ENCODE peak calls at places on chromosomes 4 and X, in four cellular contexts. O, R, J and Q are unnamed samples. For H3K4me1, the result is how much of the 10 kb centered on the place peaks cover.

GRCh38 chrX:52870041-52870440 is 2.2 kb upstream of the XAGE3 start:
- DNase-seq in R (no peak), J (no peak), O (no peak), Q (no peak)

GRCh38 chrX:70508296-70508911 is 63.8 kb downstream of the DLG3 start:
- DNase-seq in O (no peak), R (no peak), J (no peak), Q (no peak)

GRCh38 chrX:63258144-63258543 is 93.0 kb downstream of the SPIN4 start:
- DNase-seq in O (no peak), R (no peak), J (no peak), Q (no peak)

GRCh38 chr4:71293705-71294104 is 45.1 kb upstream of the SLC4A4 start:
- DNase-seq in J (no peak), R (no peak), O (no peak), Q (no peak)

GRCh38 chrX:40109288-40110008 is 11.7 kb upstream of the BCOR start:
- DNase-seq in O (peak), R (peak), J (peak), Q (peak)

GRCh38 chrX:51496501-51497291 is at the start of gene NUDT11:
- DNase-seq in J (peak), R (peak), O (peak), Q (peak)

GRCh38 chr4:109574931-109575804 is 15.1 kb downstream of the MCUB start:
- DNase-seq in O (no peak), J (no peak), R (no peak), Q (no peak)

GRCh38 chr4:139493176-139493575 is 39.3 kb downstream of the RAB33B start:
- DNase-seq in O (no peak), R (no peak), J (no peak), Q (no peak)

GRCh38 chr4:143411527-143412480 is 75.1 kb downstream of the GAB1 start:
- DNase-seq in O (no peak), J (no peak), R (no peak), Q (no peak)

GRCh38 chr4:28799696-28800095 is 1920.5 kb upstream of the PCDH7 start:
- DNase-seq in R (no peak), O (no peak), J (no peak), Q (peak)

GRCh38 chrX:111270339-111270738 is at the start of gene CAPN6:
- DNase-seq in R (no peak), O (no peak), J (no peak), Q (no peak)

GRCh38 chrX:57137481-57137880 is 284 bp upstream of the SPIN2A start:
- DNase-seq in J (no peak), O (no peak), R (no peak), Q (no peak)

GRCh38 chr4:122481766-122482405 is 25.4 kb upstream of the IL2 start:
- DNase-seq in J (no peak), R (no peak), O (no peak), Q (no peak)

GRCh38 chr4:35918491-35918977 is 325.8 kb downstream of the ARAP2 start:
- DNase-seq in R (no peak), O (no peak), J (no peak), Q (no peak)

GRCh38 chr4:91116861-91117260 is 989.7 kb downstream of the CCSER1 start:
- DNase-seq in R (no peak), J (no peak), O (no peak), Q (no peak)

GRCh38 chr4:127610488-127610887 is 22.3 kb upstream of the INTU start:
- DNase-seq in J (no peak), O (no peak), R (no peak), Q (no peak)

GRCh38 chr4:127606823-127607222 is 25.9 kb upstream of the INTU start:
- DNase-seq in R (no peak), O (no peak), J (no peak), Q (no peak)

GRCh38 chr4:127601029-127601428 is 31.7 kb upstream of the INTU start:
- DNase-seq in O (no peak), R (no peak), J (no peak), Q (no peak)

GRCh38 chr4:127609484-127609883 is 23.3 kb upstream of the INTU start:
- DNase-seq in R (no peak), O (no peak), J (no peak), Q (no peak)

GRCh38 chr4:127604949-127605709 is 27.6 kb upstream of the INTU start:
- DNase-seq in R (no peak), J (no peak), O (no peak), Q (no peak)
- TF ChIP-seq CTCF in R (peak), J (peak), O (peak), Q (peak)

GRCh38 chr4:76212851-76213414 is 691 bp downstream of the SCARB2 start:
- DNase-seq in O (no peak), R (no peak), J (no peak), Q (no peak)
- H3K4me1 ChIP-seq in O (half or more), R (half or more), J (half or more), Q (half or more)

DNA sequence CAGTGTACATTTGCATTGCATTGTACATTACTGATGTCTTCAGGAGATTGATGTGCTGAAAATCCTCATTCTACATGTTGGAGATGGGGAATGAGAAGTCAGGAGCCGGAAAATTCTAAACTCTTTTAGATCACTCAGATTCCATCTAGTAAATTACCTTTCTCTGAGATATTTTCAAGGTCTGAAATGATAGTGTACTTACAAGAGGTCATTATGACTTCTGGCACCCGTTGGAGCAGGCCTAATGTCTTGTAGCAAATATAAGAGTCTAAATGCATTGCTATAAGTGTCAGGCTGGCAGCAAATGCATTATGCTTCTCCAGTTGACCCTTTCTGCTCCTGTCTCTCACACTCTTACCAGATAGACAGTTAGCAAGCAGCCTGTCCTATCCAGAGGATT is 692.8 kb downstream of the GRID2 start:
- DNase-seq in R (no peak), O (no peak), J (no peak), Q (no peak)
- TF ChIP-seq CTCF in R (no peak), O (no peak), J (no peak), Q (no peak)

GRCh38 chr4:95051689-95052026 is 293.9 kb downstream of the BMPR1B start:
- DNase-seq in R (no peak), J (no peak), O (no peak), Q (no peak)
- H3K4me1 ChIP-seq in R (under half), J (under half), O (under half), Q (under half)

DNA sequence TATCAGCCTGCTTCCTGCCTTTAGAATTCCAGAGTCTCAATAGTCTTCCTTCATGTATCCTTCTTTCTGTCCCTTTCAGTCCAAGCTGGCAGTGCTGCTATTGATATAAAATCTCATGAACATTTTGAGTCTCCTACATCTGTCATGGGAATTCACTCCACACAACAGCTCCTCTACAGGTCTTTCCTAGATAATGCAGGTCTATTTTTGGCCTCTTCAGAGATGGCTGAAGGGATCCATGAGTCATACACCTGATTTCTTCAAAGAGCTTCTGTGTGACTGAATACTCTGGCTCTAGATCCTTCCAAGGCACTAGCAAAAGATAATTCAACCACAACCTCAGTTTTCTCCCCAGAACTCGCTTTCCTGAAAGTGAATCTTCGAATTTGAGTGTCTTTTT is 115.4 kb downstream of the STPG2 start:
- DNase-seq in R (no peak), J (no peak), O (no peak), Q (no peak)
- TF ChIP-seq CTCF in R (no peak), J (no peak), O (no peak), Q (no peak)

GRCh38 chrX:31240982-31241381 is 169.1 kb upstream of the FTHL17 start:
- DNase-seq in O (no peak), J (no peak), R (no peak), Q (no peak)

GRCh38 chrX:31233941-31234496 is 162.2 kb upstream of the FTHL17 start:
- DNase-seq in O (no peak), J (no peak), R (no peak), Q (no peak)

GRCh38 chrX:31237189-31237588 is 165.3 kb upstream of the FTHL17 start:
- DNase-seq in J (no peak), R (no peak), O (no peak), Q (no peak)

GRCh38 chrX:31232506-31232905 is 160.7 kb upstream of the FTHL17 start:
- DNase-seq in O (no peak), R (no peak), J (no peak), Q (no peak)

GRCh38 chrX:31236231-31236630 is 164.4 kb upstream of the FTHL17 start:
- DNase-seq in R (no peak), O (no peak), J (no peak), Q (no peak)
- H3K4me1 ChIP-seq in R (under half), O (under half), J (under half), Q (under half)

GRCh38 chrX:69222103-69223090 is 57.1 kb upstream of the PJA1 start:
- DNase-seq in R (peak), J (peak), O (peak), Q (peak)
- TF ChIP-seq CTCF in R (peak), J (peak), O (peak), Q (peak)

GRCh38 chr4:1060121-1060520 is 48.7 kb downstream of the FGFRL1 start:
- DNase-seq in O (no peak), R (no peak), J (no peak), Q (no peak)
- H3K4me1 ChIP-seq in O (under half), R (under half), J (under half), Q (under half)

DNA sequence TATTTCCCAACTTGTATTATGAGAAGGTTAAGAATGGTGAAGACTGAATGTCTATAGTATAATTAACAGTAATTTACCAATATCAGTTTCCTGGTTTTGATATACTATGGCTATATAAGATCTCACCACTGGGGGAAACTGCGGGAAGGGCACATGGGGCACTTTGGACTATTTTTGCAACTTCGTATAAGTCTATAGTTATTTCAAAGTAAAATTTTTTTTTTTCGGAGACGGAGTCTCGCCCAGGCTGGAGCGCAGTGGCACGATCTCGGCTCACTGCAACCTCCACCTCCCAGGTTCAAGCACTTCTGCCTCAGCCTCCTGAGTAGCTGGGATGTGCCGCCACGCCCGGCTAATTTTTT is 46.1 kb downstream of the CXorf58 start:
- DNase-seq in J (no peak), O (no peak), R (no peak), Q (no peak)
- TF ChIP-seq CTCF in J (no peak), O (no peak), R (no peak), Q (no peak)